ENCODE peak calls at places on chromosomes 4 and X, in eight cellular contexts. S is NCI-H1694 treated with DMSO at 0.1 percent for 48 hours; E is nephron progenitor cell; J is NCI-H1092; C is astrocyte; B is omental fat pad; Y is CD4-positive, alpha-beta memory T cell; A is brain microvascular endothelial cell. O is an unnamed sample.

GRCh38 chrX:136656596-136656995 is 8.6 kb downstream of the CD40LG start:
- DNase-seq in A (no peak), Y (no peak), C (no peak), E (no peak), S (no peak), J (no peak), B (no peak), O (no peak)

GRCh38 chr4:54581807-54582206 is 76.0 kb upstream of the KIT start:
- DNase-seq in E (no peak), J (no peak), A (no peak), B (no peak), Y (no peak), C (no peak), S (no peak), O (no peak)

GRCh38 chr4:3261411-3262207 is 12.7 kb downstream of the MSANTD1 start:
- DNase-seq in Y (no peak), C (no peak), S (no peak), E (no peak), J (no peak), A (no peak), B (peak), O (no peak)

GRCh38 chr4:7826176-7826908 is 113.3 kb downstream of the AFAP1 start:
- DNase-seq in C (no peak), E (no peak), B (no peak), J (no peak), Y (no peak), A (no peak), S (no peak), O (no peak)

GRCh38 chr4:79652232-79652631 is 244.2 kb upstream of the GK2 start:
- DNase-seq in Y (no peak), E (no peak), A (peak), C (peak), B (no peak), S (no peak), J (no peak), O (peak)

GRCh38 chrX:41921492-41922124 is 1.7 kb downstream of the CASK start:
- DNase-seq in C (no peak), Y (no peak), B (no peak), A (no peak), E (no peak), J (no peak), S (peak), O (no peak)

GRCh38 chr4:83128235-83128929 is 13.9 kb upstream of the PLAC8 start:
- DNase-seq in J (no peak), C (peak), A (peak), E (no peak), B (no peak), S (no peak), Y (no peak), O (peak)

GRCh38 chr4:26410385-26411293 is 79.6 kb downstream of the CCKAR start:
- DNase-seq in Y (peak), A (peak), J (peak), E (peak), C (no peak), S (peak), B (no peak), O (peak)

GRCh38 chrX:13252726-13253125 is 67.1 kb downstream of the ATXN3L start:
- DNase-seq in A (no peak), J (no peak), C (peak), E (no peak), B (no peak), Y (no peak), S (no peak), O (no peak)

GRCh38 chr4:168908859-168909390 is 101.1 kb downstream of the CBR4 start:
- DNase-seq in C (no peak), A (no peak), B (no peak), S (no peak), E (no peak), J (no peak), Y (no peak), O (no peak)

GRCh38 chr4:6763330-6763851 is 19.1 kb upstream of the KIAA0232 start:
- DNase-seq in Y (no peak), S (no peak), E (no peak), A (no peak), B (no peak), C (no peak), J (no peak), O (no peak)

GRCh38 chr4:52914051-52914605 is 52.0 kb downstream of the RASL11B start:
- DNase-seq in A (peak), S (no peak), C (peak), J (no peak), E (no peak), Y (no peak), B (no peak), O (no peak)

GRCh38 chrX:97074400-97074799 is 190.7 kb downstream of the RPA4 start:
- DNase-seq in J (no peak), S (no peak), C (peak), B (no peak), A (no peak), E (no peak), Y (no peak), O (no peak)

GRCh38 chrX:11151799-11152591 is 40.9 kb downstream of the HCCS start:
- DNase-seq in S (peak), Y (no peak), J (no peak), C (no peak), B (no peak), E (no peak), A (no peak), O (no peak)

GRCh38 chr4:148053298-148054003 is 321.6 kb downstream of the ARHGAP10 start:
- DNase-seq in C (no peak), J (no peak), A (no peak), S (no peak), E (no peak), Y (no peak), B (no peak), O (no peak)